ENCODE peak calls at places on chromosomes 3 and 15, in nine cellular contexts. M is endodermal cell, N is neural crest cell, C is psoas muscle, D is GM10248, J is heart right ventricle, X is colonic mucosa, F is upper lobe of left lung, B is nephron progenitor cell. E is an unnamed sample.
A peak's percentile ranks its signal among the peaks of the same experiment; 100 is the strongest.

GRCh38 chr15:88954431-88955277 is 41.5 kb upstream of the MFGE8 start:
- DNase-seq in C (peak; percentile 73), B (peak; percentile 45), J (peak; percentile 53), N (no peak), D (no peak), M (peak; percentile 51), F (no peak), X (no peak), E (no peak)

GRCh38 chr15:74995779-74996765 is 709 bp downstream of the SCAMP5 start:
- DNase-seq in C (no peak), X (peak; percentile 52), N (peak; percentile 4), B (peak; percentile 47), M (peak; percentile 78), F (no peak), D (no peak), J (no peak), E (no peak)

GRCh38 chr3:170621256-170621655 is 35.4 kb upstream of the SLC7A14 start:
- DNase-seq in J (no peak), M (no peak), X (no peak), C (no peak), B (no peak), N (no peak), F (no peak), D (no peak), E (no peak)

GRCh38 chr15:75952512-75952911 is 48.8 kb downstream of the FBXO22 start:
- DNase-seq in F (no peak), X (no peak), N (no peak), D (no peak), J (no peak), M (no peak), B (no peak), C (no peak), E (no peak)

GRCh38 chr3:114496021-114496434 is 202.2 kb downstream of the TIGIT start:
- DNase-seq in F (no peak), D (no peak), J (peak; percentile 77), B (no peak), M (no peak), C (peak; percentile 68), X (no peak), N (no peak), E (no peak)

GRCh38 chr15:83653639-83654378 is at the start of gene ADAMTSL3:
- DNase-seq in C (peak; percentile 86), D (no peak), X (peak; percentile 71), N (peak; percentile 17), M (peak; percentile 89), J (peak; percentile 80), F (peak; percentile 45), B (peak; percentile 68), E (no peak)

GRCh38 chr3:64925575-64925974 is 237.8 kb upstream of the ADAMTS9 start:
- DNase-seq in C (no peak), F (no peak), M (no peak), B (no peak), J (no peak), D (no peak), N (no peak), X (no peak), E (no peak)

GRCh38 chr3:134601539-134602439 is 49.0 kb downstream of the KY start:
- DNase-seq in J (no peak), M (peak; percentile 88), F (no peak), B (peak; percentile 76), D (no peak), N (peak; percentile 72), C (no peak), X (no peak), E (no peak)

GRCh38 chr15:38226867-38227266 is 25.8 kb upstream of the SPRED1 start:
- DNase-seq in B (no peak), M (no peak), X (peak; percentile 87), N (peak; percentile 4), D (no peak), J (peak; percentile 54), C (no peak), F (peak; percentile 37), E (no peak)

GRCh38 chr3:120572027-120572426 is 24.1 kb upstream of the NDUFB4 start:
- DNase-seq in J (no peak), D (no peak), N (no peak), F (no peak), C (no peak), M (no peak), X (no peak), B (no peak), E (no peak)

GRCh38 chr3:107943860-107944543 is 146.8 kb downstream of the CD47 start:
- DNase-seq in J (no peak), C (no peak), M (no peak), F (no peak), B (no peak), D (no peak), N (no peak), X (no peak), E (no peak)

GRCh38 chr3:101066776-101067175 is 73.6 kb upstream of the ABI3BP start:
- DNase-seq in N (no peak), C (no peak), D (no peak), M (no peak), J (no peak), B (no peak), F (no peak), X (no peak), E (no peak)

GRCh38 chr3:46187876-46188275 is 20.2 kb downstream of the CCR1 start:
- DNase-seq in B (no peak), D (peak; percentile 48), M (no peak), N (no peak), X (no peak), F (peak; percentile 49), C (no peak), J (no peak), E (no peak)

GRCh38 chr15:70156781-70157261 is 59.1 kb upstream of the TLE3 start:
- DNase-seq in D (no peak), F (no peak), N (no peak), X (no peak), J (peak; percentile 43), M (peak; percentile 28), C (peak; percentile 89), B (peak; percentile 43), E (no peak)

GRCh38 chr15:68609618-68610017 is 30.8 kb downstream of the CORO2B start:
- DNase-seq in M (no peak), D (no peak), B (peak; percentile 51), X (no peak), J (peak; percentile 76), C (peak; percentile 95), F (no peak), N (no peak), E (no peak)

GRCh38 chr3:129418041-129418973 is 10.1 kb downstream of the EFCAB12 start:
- DNase-seq in C (no peak), F (no peak), J (no peak), D (no peak), N (no peak), X (no peak), B (no peak), M (peak; percentile 47), E (no peak)

GRCh38 chr3:188526057-188526456 is 372.1 kb downstream of the LPP start:
- DNase-seq in D (no peak), X (no peak), B (no peak), C (peak; percentile 51), N (no peak), M (no peak), J (no peak), F (peak; percentile 72), E (no peak)
- TF ChIP-seq CTCF in D (no peak), X (no peak), B (no peak), C (no peak), N (no peak), M (no peak), J (no peak), F (no peak), E (no peak)

DNA sequence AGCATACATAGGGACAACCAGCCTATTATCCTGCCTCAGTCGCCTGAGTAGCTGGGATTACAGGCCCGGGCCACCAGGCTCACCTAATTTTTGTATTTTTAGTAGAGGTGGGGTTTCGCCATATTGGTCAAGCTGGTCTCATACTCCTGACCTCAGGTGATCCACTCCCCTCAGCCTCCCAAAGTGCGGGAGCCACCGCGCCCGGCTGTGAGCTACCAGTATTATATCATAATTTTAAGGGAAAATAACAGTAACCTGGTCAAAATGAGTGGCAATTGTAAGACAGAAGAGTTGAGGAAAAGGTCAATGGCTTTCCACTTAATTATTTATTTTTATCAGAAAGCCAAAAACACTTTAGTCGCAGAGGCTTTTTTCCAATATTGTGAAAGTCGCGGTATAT is 652.6 kb upstream of the BCHE start:
- DNase-seq in X (no peak), J (no peak), F (no peak), N (no peak), C (no peak), D (no peak), B (no peak), M (no peak), E (no peak)
- TF ChIP-seq CTCF in X (no peak), J (no peak), F (no peak), N (no peak), C (no peak), D (no peak), B (no peak), M (no peak), E (no peak)

GRCh38 chr15:30901889-30902288 is 1.8 kb upstream of the FAN1 start:
- DNase-seq in X (no peak), B (no peak), M (no peak), N (no peak), C (no peak), F (no peak), J (no peak), D (no peak), E (no peak)

GRCh38 chr15:30906366-30906765 is 2.7 kb downstream of the FAN1 start:
- DNase-seq in F (no peak), D (no peak), M (no peak), C (no peak), X (peak; percentile 63), B (no peak), J (no peak), N (no peak), E (no peak)

GRCh38 chr15:30903497-30904187 is at the start of gene FAN1:
- DNase-seq in X (peak; percentile 94), C (peak; percentile 92), J (peak; percentile 90), D (peak; percentile 88), M (peak; percentile 95), B (peak; percentile 84), N (peak; percentile 71), F (peak; percentile 90), E (peak; percentile 69)

GRCh38 chr15:30904812-30905211 is 1.1 kb downstream of the FAN1 start:
- DNase-seq in B (no peak), J (no peak), D (no peak), X (no peak), F (no peak), N (no peak), C (no peak), M (no peak), E (no peak)

DNA sequence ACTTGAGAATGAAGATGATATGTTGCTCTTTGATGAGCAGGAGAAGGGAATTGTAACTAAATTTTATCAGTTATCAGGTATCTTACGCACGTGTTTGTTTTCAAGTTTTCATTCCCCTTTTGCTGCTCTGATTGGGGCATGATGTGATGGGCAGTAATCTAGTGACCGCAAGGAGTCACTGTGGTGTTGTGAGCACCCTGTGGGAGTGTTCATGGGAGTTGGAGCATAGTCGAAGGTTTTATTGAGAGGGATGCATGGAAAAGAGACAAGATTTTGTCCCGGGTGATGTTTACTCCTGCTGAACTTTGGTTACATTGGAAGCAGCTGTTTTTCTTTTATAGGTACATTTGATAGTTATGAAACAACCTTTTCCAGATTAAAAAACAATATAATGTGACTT is 2.1 kb downstream of the FAN1 start:
- DNase-seq in C (no peak), D (no peak), B (no peak), J (no peak), X (peak; percentile 63), N (no peak), M (no peak), F (no peak), E (no peak)
- TF ChIP-seq CTCF in C (no peak), D (no peak), B (no peak), J (peak; percentile 26), X (peak; percentile 17), N (no peak), M (peak; percentile 44), F (no peak), E (no peak)

GRCh38 chr15:66220587-66220986 is 33.0 kb downstream of the MEGF11 start:
- DNase-seq in B (no peak), N (no peak), M (no peak), X (no peak), F (no peak), J (no peak), D (no peak), C (no peak), E (no peak)
- TF ChIP-seq CTCF in B (no peak), N (no peak), M (peak; percentile 30), X (no peak), F (no peak), J (no peak), D (no peak), C (no peak), E (no peak)